ENCODE peak calls at places on chromosomes 16 and 17, in ten cellular contexts. One of them, this sample, is unnamed.

GRCh38 chr16:76946879-76947278 is 244.1 kb upstream of the MON1B start:
- DNase-seq in NCI-H1417: peak
- DNase-seq in uterus: no peak
- DNase-seq in heart right ventricle: no peak
- DNase-seq in foreskin fibroblast: peak
- DNase-seq in stomach: no peak
- DNase-seq in renal cortical epithelial cell: peak
- DNase-seq in HT1080: peak
- DNase-seq in B cell: no peak
- DNase-seq in CD8-positive, alpha-beta T cell: no peak
- DNase-seq in this sample: no peak

GRCh38 chr17:39740357-39741111 is 2.8 kb downstream of the GRB7 start:
- DNase-seq in stomach: no peak
- DNase-seq in renal cortical epithelial cell: peak
- DNase-seq in foreskin fibroblast: peak
- DNase-seq in HT1080: peak
- DNase-seq in CD8-positive, alpha-beta T cell: no peak
- DNase-seq in uterus: peak
- DNase-seq in B cell: peak
- DNase-seq in heart right ventricle: no peak
- DNase-seq in NCI-H1417: peak
- DNase-seq in this sample: no peak

GRCh38 chr17:31310260-31310659 is 3.6 kb downstream of the EVI2B start:
- DNase-seq in CD8-positive, alpha-beta T cell: peak
- DNase-seq in renal cortical epithelial cell: no peak
- DNase-seq in B cell: no peak
- DNase-seq in heart right ventricle: no peak
- DNase-seq in foreskin fibroblast: no peak
- DNase-seq in uterus: no peak
- DNase-seq in stomach: no peak
- DNase-seq in NCI-H1417: no peak
- DNase-seq in HT1080: no peak
- DNase-seq in this sample: no peak

GRCh38 chr16:85400305-85401205 is 212.6 kb upstream of the GSE1 start:
- DNase-seq in uterus: no peak
- DNase-seq in foreskin fibroblast: no peak
- DNase-seq in heart right ventricle: no peak
- DNase-seq in HT1080: no peak
- DNase-seq in renal cortical epithelial cell: no peak
- DNase-seq in NCI-H1417: no peak
- DNase-seq in CD8-positive, alpha-beta T cell: no peak
- DNase-seq in B cell: no peak
- DNase-seq in stomach: no peak
- DNase-seq in this sample: peak

GRCh38 chr17:34246436-34246835 is 8.6 kb upstream of the CCL2 start:
- DNase-seq in uterus: no peak
- DNase-seq in foreskin fibroblast: no peak
- DNase-seq in stomach: no peak
- DNase-seq in CD8-positive, alpha-beta T cell: no peak
- DNase-seq in heart right ventricle: no peak
- DNase-seq in HT1080: no peak
- DNase-seq in B cell: no peak
- DNase-seq in renal cortical epithelial cell: no peak
- DNase-seq in NCI-H1417: no peak
- DNase-seq in this sample: no peak

GRCh38 chr16:79089735-79090284 is 510.7 kb downstream of the MAF start:
- DNase-seq in CD8-positive, alpha-beta T cell: peak
- DNase-seq in HT1080: peak
- DNase-seq in foreskin fibroblast: no peak
- DNase-seq in NCI-H1417: no peak
- DNase-seq in B cell: no peak
- DNase-seq in stomach: no peak
- DNase-seq in heart right ventricle: peak
- DNase-seq in uterus: peak
- DNase-seq in renal cortical epithelial cell: no peak
- DNase-seq in this sample: no peak

GRCh38 chr16:87844374-87844733 is 25.0 kb downstream of the SLC7A5 start:
- DNase-seq in stomach: no peak
- DNase-seq in NCI-H1417: no peak
- DNase-seq in CD8-positive, alpha-beta T cell: no peak
- DNase-seq in HT1080: no peak
- DNase-seq in B cell: no peak
- DNase-seq in renal cortical epithelial cell: no peak
- DNase-seq in foreskin fibroblast: no peak
- DNase-seq in heart right ventricle: no peak
- DNase-seq in uterus: no peak
- DNase-seq in this sample: peak

GRCh38 chr16:53881371-53881770 is 177.4 kb downstream of the FTO start:
- DNase-seq in foreskin fibroblast: peak
- DNase-seq in uterus: no peak
- DNase-seq in HT1080: peak
- DNase-seq in heart right ventricle: no peak
- DNase-seq in stomach: no peak
- DNase-seq in renal cortical epithelial cell: peak
- DNase-seq in NCI-H1417: no peak
- DNase-seq in CD8-positive, alpha-beta T cell: no peak
- DNase-seq in B cell: no peak
- DNase-seq in this sample: no peak

GRCh38 chr16:2196162-2196980 is at the start of gene CASKIN1:
- DNase-seq in foreskin fibroblast: peak
- DNase-seq in stomach: no peak
- DNase-seq in renal cortical epithelial cell: no peak
- DNase-seq in HT1080: no peak
- DNase-seq in uterus: no peak
- DNase-seq in NCI-H1417: peak
- DNase-seq in heart right ventricle: no peak
- DNase-seq in CD8-positive, alpha-beta T cell: no peak
- DNase-seq in B cell: peak
- DNase-seq in this sample: no peak